ENCODE peak calls at places on chromosomes 7 and 10, in eight cellular contexts. One of them, this sample, is unnamed.

GRCh38 chr7:151089893-151090730 is 3.8 kb downstream of the AGAP3 start:
- DNase-seq in NCI-H524 treated with DMSO at 0.1 percent for 48 hours: peak; percentile 62
- DNase-seq in activated T-helper 1 cell treated with Interleukin-2 at 50 U/mL for 16 hours: no peak
- DNase-seq in GM04504: no peak
- DNase-seq in COR-L47: no peak
- DNase-seq in GM13977: no peak
- DNase-seq in adrenal gland: no peak
- DNase-seq in cardiac muscle cell: no peak
- DNase-seq in this sample: no peak

GRCh38 chr7:137986252-137987010 is 15.5 kb downstream of the CREB3L2 start:
- DNase-seq in NCI-H524 treated with DMSO at 0.1 percent for 48 hours: no peak
- DNase-seq in activated T-helper 1 cell treated with Interleukin-2 at 50 U/mL for 16 hours: no peak
- DNase-seq in GM04504: no peak
- DNase-seq in COR-L47: no peak
- DNase-seq in GM13977: no peak
- DNase-seq in adrenal gland: peak; percentile 75
- DNase-seq in cardiac muscle cell: peak; percentile 91
- DNase-seq in this sample: peak; percentile 28

GRCh38 chr10:43313901-43314300 is 47.0 kb upstream of the RASGEF1A start:
- DNase-seq in NCI-H524 treated with DMSO at 0.1 percent for 48 hours: no peak
- DNase-seq in activated T-helper 1 cell treated with Interleukin-2 at 50 U/mL for 16 hours: no peak
- DNase-seq in GM04504: no peak
- DNase-seq in COR-L47: no peak
- DNase-seq in GM13977: peak; percentile 5
- DNase-seq in adrenal gland: no peak
- DNase-seq in cardiac muscle cell: no peak
- DNase-seq in this sample: no peak

GRCh38 chr7:102040569-102040968 is 223.1 kb downstream of the CUX1 start:
- DNase-seq in NCI-H524 treated with DMSO at 0.1 percent for 48 hours: no peak
- DNase-seq in activated T-helper 1 cell treated with Interleukin-2 at 50 U/mL for 16 hours: no peak
- DNase-seq in GM04504: no peak
- DNase-seq in COR-L47: no peak
- DNase-seq in GM13977: no peak
- DNase-seq in adrenal gland: no peak
- DNase-seq in cardiac muscle cell: no peak
- DNase-seq in this sample: no peak

GRCh38 chr7:31664890-31665289 is 22.1 kb upstream of the PPP1R17 start:
- DNase-seq in NCI-H524 treated with DMSO at 0.1 percent for 48 hours: no peak
- DNase-seq in activated T-helper 1 cell treated with Interleukin-2 at 50 U/mL for 16 hours: no peak
- DNase-seq in GM04504: no peak
- DNase-seq in COR-L47: no peak
- DNase-seq in GM13977: no peak
- DNase-seq in adrenal gland: no peak
- DNase-seq in cardiac muscle cell: no peak
- DNase-seq in this sample: no peak

GRCh38 chr10:17673517-17674051 is 29.6 kb downstream of the STAM start:
- DNase-seq in NCI-H524 treated with DMSO at 0.1 percent for 48 hours: no peak
- DNase-seq in activated T-helper 1 cell treated with Interleukin-2 at 50 U/mL for 16 hours: no peak
- DNase-seq in GM04504: peak; percentile 76
- DNase-seq in COR-L47: no peak
- DNase-seq in GM13977: no peak
- DNase-seq in adrenal gland: peak; percentile 70
- DNase-seq in cardiac muscle cell: peak; percentile 80
- DNase-seq in this sample: peak; percentile 2

GRCh38 chr10:12262278-12262981 is 66.4 kb downstream of the CDC123 start:
- DNase-seq in NCI-H524 treated with DMSO at 0.1 percent for 48 hours: no peak
- DNase-seq in activated T-helper 1 cell treated with Interleukin-2 at 50 U/mL for 16 hours: no peak
- DNase-seq in GM04504: no peak
- DNase-seq in COR-L47: no peak
- DNase-seq in GM13977: no peak
- DNase-seq in adrenal gland: no peak
- DNase-seq in cardiac muscle cell: no peak
- DNase-seq in this sample: no peak

GRCh38 chr7:151921451-151921850 is 34.8 kb upstream of the GALNTL5 start:
- DNase-seq in NCI-H524 treated with DMSO at 0.1 percent for 48 hours: no peak
- DNase-seq in activated T-helper 1 cell treated with Interleukin-2 at 50 U/mL for 16 hours: no peak
- DNase-seq in GM04504: no peak
- DNase-seq in COR-L47: no peak
- DNase-seq in GM13977: no peak
- DNase-seq in adrenal gland: no peak
- DNase-seq in cardiac muscle cell: no peak
- DNase-seq in this sample: no peak

GRCh38 chr10:99329238-99329890 is at the start of gene CNNM1:
- DNase-seq in NCI-H524 treated with DMSO at 0.1 percent for 48 hours: no peak
- DNase-seq in activated T-helper 1 cell treated with Interleukin-2 at 50 U/mL for 16 hours: no peak
- DNase-seq in GM04504: no peak
- DNase-seq in COR-L47: no peak
- DNase-seq in GM13977: peak; percentile 47
- DNase-seq in adrenal gland: peak; percentile 23
- DNase-seq in cardiac muscle cell: peak; percentile 32
- DNase-seq in this sample: no peak

GRCh38 chr10:62726142-62726541 is 78.4 kb upstream of the ADO start:
- DNase-seq in NCI-H524 treated with DMSO at 0.1 percent for 48 hours: no peak
- DNase-seq in activated T-helper 1 cell treated with Interleukin-2 at 50 U/mL for 16 hours: no peak
- DNase-seq in GM04504: no peak
- DNase-seq in COR-L47: no peak
- DNase-seq in GM13977: peak; percentile 55
- DNase-seq in adrenal gland: no peak
- DNase-seq in cardiac muscle cell: no peak
- DNase-seq in this sample: no peak

GRCh38 chr7:128913856-128914565 is 3.5 kb upstream of the KCP start:
- DNase-seq in NCI-H524 treated with DMSO at 0.1 percent for 48 hours: no peak
- DNase-seq in activated T-helper 1 cell treated with Interleukin-2 at 50 U/mL for 16 hours: no peak
- DNase-seq in GM04504: no peak
- DNase-seq in COR-L47: no peak
- DNase-seq in GM13977: no peak
- DNase-seq in adrenal gland: no peak
- DNase-seq in cardiac muscle cell: no peak
- DNase-seq in this sample: no peak

GRCh38 chr10:62584216-62584615 is 210.0 kb downstream of the ZNF365 start:
- DNase-seq in NCI-H524 treated with DMSO at 0.1 percent for 48 hours: no peak
- DNase-seq in activated T-helper 1 cell treated with Interleukin-2 at 50 U/mL for 16 hours: no peak
- DNase-seq in GM04504: no peak
- DNase-seq in COR-L47: no peak
- DNase-seq in GM13977: no peak
- DNase-seq in adrenal gland: no peak
- DNase-seq in cardiac muscle cell: peak; percentile 96
- DNase-seq in this sample: peak; percentile 38

GRCh38 chr10:60425392-60426110 is 35.9 kb upstream of the ANK3 start:
- DNase-seq in NCI-H524 treated with DMSO at 0.1 percent for 48 hours: no peak
- DNase-seq in activated T-helper 1 cell treated with Interleukin-2 at 50 U/mL for 16 hours: no peak
- DNase-seq in GM04504: peak; percentile 22
- DNase-seq in COR-L47: no peak
- DNase-seq in GM13977: no peak
- DNase-seq in adrenal gland: no peak
- DNase-seq in cardiac muscle cell: peak; percentile 47
- DNase-seq in this sample: no peak

GRCh38 chr7:157980774-157981173 is 606.8 kb downstream of the PTPRN2 start:
- DNase-seq in NCI-H524 treated with DMSO at 0.1 percent for 48 hours: no peak
- DNase-seq in activated T-helper 1 cell treated with Interleukin-2 at 50 U/mL for 16 hours: no peak
- DNase-seq in GM04504: no peak
- DNase-seq in COR-L47: no peak
- DNase-seq in GM13977: no peak
- DNase-seq in adrenal gland: no peak
- DNase-seq in cardiac muscle cell: no peak
- DNase-seq in this sample: no peak

GRCh38 chr7:7136423-7136822 is 45.9 kb upstream of the C1GALT1 start:
- DNase-seq in NCI-H524 treated with DMSO at 0.1 percent for 48 hours: no peak
- DNase-seq in activated T-helper 1 cell treated with Interleukin-2 at 50 U/mL for 16 hours: no peak
- DNase-seq in GM04504: no peak
- DNase-seq in COR-L47: no peak
- DNase-seq in GM13977: no peak
- DNase-seq in adrenal gland: no peak
- DNase-seq in cardiac muscle cell: peak; percentile 42
- DNase-seq in this sample: no peak

GRCh38 chr10:96642973-96643372 is 56.2 kb upstream of the TM9SF3 start:
- DNase-seq in NCI-H524 treated with DMSO at 0.1 percent for 48 hours: peak; percentile 0
- DNase-seq in activated T-helper 1 cell treated with Interleukin-2 at 50 U/mL for 16 hours: no peak
- DNase-seq in GM04504: no peak
- DNase-seq in COR-L47: peak; percentile 51
- DNase-seq in GM13977: peak; percentile 49
- DNase-seq in adrenal gland: peak; percentile 56
- DNase-seq in cardiac muscle cell: peak; percentile 27
- DNase-seq in this sample: peak; percentile 64

GRCh38 chr7:19916011-19916410 is 142.6 kb upstream of the TMEM196 start:
- DNase-seq in NCI-H524 treated with DMSO at 0.1 percent for 48 hours: no peak
- DNase-seq in activated T-helper 1 cell treated with Interleukin-2 at 50 U/mL for 16 hours: no peak
- DNase-seq in GM04504: no peak
- DNase-seq in COR-L47: no peak
- DNase-seq in GM13977: no peak
- DNase-seq in adrenal gland: no peak
- DNase-seq in cardiac muscle cell: peak; percentile 17
- DNase-seq in this sample: no peak

GRCh38 chr10:35639651-35640311 is 2.3 kb downstream of the FZD8 start:
- DNase-seq in NCI-H524 treated with DMSO at 0.1 percent for 48 hours: no peak
- DNase-seq in activated T-helper 1 cell treated with Interleukin-2 at 50 U/mL for 16 hours: no peak
- DNase-seq in GM04504: no peak
- DNase-seq in COR-L47: peak; percentile 25
- DNase-seq in GM13977: no peak
- DNase-seq in adrenal gland: peak; percentile 20
- DNase-seq in cardiac muscle cell: peak; percentile 36
- DNase-seq in this sample: no peak

GRCh38 chr7:150955519-150956394 is 22.4 kb downstream of the KCNH2 start:
- DNase-seq in NCI-H524 treated with DMSO at 0.1 percent for 48 hours: no peak
- DNase-seq in activated T-helper 1 cell treated with Interleukin-2 at 50 U/mL for 16 hours: no peak
- DNase-seq in GM04504: no peak
- DNase-seq in COR-L47: no peak
- DNase-seq in GM13977: no peak
- DNase-seq in adrenal gland: peak; percentile 63
- DNase-seq in cardiac muscle cell: no peak
- DNase-seq in this sample: no peak

GRCh38 chr10:121536271-121536918 is 61.8 kb downstream of the FGFR2 start:
- DNase-seq in NCI-H524 treated with DMSO at 0.1 percent for 48 hours: no peak
- DNase-seq in activated T-helper 1 cell treated with Interleukin-2 at 50 U/mL for 16 hours: no peak
- DNase-seq in GM04504: no peak
- DNase-seq in COR-L47: no peak
- DNase-seq in GM13977: no peak
- DNase-seq in adrenal gland: no peak
- DNase-seq in cardiac muscle cell: peak; percentile 37
- DNase-seq in this sample: no peak

GRCh38 chr10:36677170-36677768 is 448.1 kb upstream of the ANKRD30A start:
- DNase-seq in NCI-H524 treated with DMSO at 0.1 percent for 48 hours: no peak
- DNase-seq in activated T-helper 1 cell treated with Interleukin-2 at 50 U/mL for 16 hours: no peak
- DNase-seq in GM04504: peak; percentile 26
- DNase-seq in COR-L47: no peak
- DNase-seq in GM13977: no peak
- DNase-seq in adrenal gland: no peak
- DNase-seq in cardiac muscle cell: no peak
- DNase-seq in this sample: no peak

GRCh38 chr10:86263209-86263608 is 103.4 kb downstream of the GRID1 start:
- DNase-seq in NCI-H524 treated with DMSO at 0.1 percent for 48 hours: no peak
- DNase-seq in activated T-helper 1 cell treated with Interleukin-2 at 50 U/mL for 16 hours: no peak
- DNase-seq in GM04504: no peak
- DNase-seq in COR-L47: no peak
- DNase-seq in GM13977: no peak
- DNase-seq in adrenal gland: no peak
- DNase-seq in cardiac muscle cell: no peak
- DNase-seq in this sample: no peak

GRCh38 chr10:118214751-118215150 is 127.4 kb downstream of the FAM204A start:
- DNase-seq in NCI-H524 treated with DMSO at 0.1 percent for 48 hours: no peak
- DNase-seq in activated T-helper 1 cell treated with Interleukin-2 at 50 U/mL for 16 hours: no peak
- DNase-seq in GM04504: no peak
- DNase-seq in COR-L47: no peak
- DNase-seq in GM13977: no peak
- DNase-seq in adrenal gland: no peak
- DNase-seq in cardiac muscle cell: no peak
- DNase-seq in this sample: no peak

GRCh38 chr7:78438433-78438832 is 639.9 kb downstream of the PHTF2 start:
- DNase-seq in NCI-H524 treated with DMSO at 0.1 percent for 48 hours: no peak
- DNase-seq in activated T-helper 1 cell treated with Interleukin-2 at 50 U/mL for 16 hours: no peak
- DNase-seq in GM04504: no peak
- DNase-seq in COR-L47: peak; percentile 22
- DNase-seq in GM13977: no peak
- DNase-seq in adrenal gland: no peak
- DNase-seq in cardiac muscle cell: no peak
- DNase-seq in this sample: no peak

GRCh38 chr7:44158060-44158872 is 17.1 kb upstream of the MYL7 start:
- DNase-seq in NCI-H524 treated with DMSO at 0.1 percent for 48 hours: no peak
- DNase-seq in activated T-helper 1 cell treated with Interleukin-2 at 50 U/mL for 16 hours: no peak
- DNase-seq in GM04504: no peak
- DNase-seq in COR-L47: no peak
- DNase-seq in GM13977: no peak
- DNase-seq in adrenal gland: no peak
- DNase-seq in cardiac muscle cell: no peak
- DNase-seq in this sample: no peak

GRCh38 chr7:52017802-52018679 is 701.4 kb upstream of the COBL start:
- DNase-seq in NCI-H524 treated with DMSO at 0.1 percent for 48 hours: no peak
- DNase-seq in activated T-helper 1 cell treated with Interleukin-2 at 50 U/mL for 16 hours: no peak
- DNase-seq in GM04504: no peak
- DNase-seq in COR-L47: no peak
- DNase-seq in GM13977: no peak
- DNase-seq in adrenal gland: no peak
- DNase-seq in cardiac muscle cell: no peak
- DNase-seq in this sample: peak; percentile 42

GRCh38 chr10:88049204-88049603 is 185.8 kb downstream of the PTEN start:
- DNase-seq in NCI-H524 treated with DMSO at 0.1 percent for 48 hours: no peak
- DNase-seq in activated T-helper 1 cell treated with Interleukin-2 at 50 U/mL for 16 hours: no peak
- DNase-seq in GM04504: no peak
- DNase-seq in COR-L47: no peak
- DNase-seq in GM13977: no peak
- DNase-seq in adrenal gland: no peak
- DNase-seq in cardiac muscle cell: no peak
- DNase-seq in this sample: no peak

GRCh38 chr10:124994573-124995473 is 52.9 kb downstream of the ZRANB1 start:
- DNase-seq in NCI-H524 treated with DMSO at 0.1 percent for 48 hours: no peak
- DNase-seq in activated T-helper 1 cell treated with Interleukin-2 at 50 U/mL for 16 hours: no peak
- DNase-seq in GM04504: no peak
- DNase-seq in COR-L47: no peak
- DNase-seq in GM13977: peak; percentile 16
- DNase-seq in adrenal gland: peak; percentile 28
- DNase-seq in cardiac muscle cell: no peak
- DNase-seq in this sample: no peak

GRCh38 chr7:48505061-48505460 is 333.8 kb downstream of the ABCA13 start:
- DNase-seq in NCI-H524 treated with DMSO at 0.1 percent for 48 hours: no peak
- DNase-seq in activated T-helper 1 cell treated with Interleukin-2 at 50 U/mL for 16 hours: no peak
- DNase-seq in GM04504: no peak
- DNase-seq in COR-L47: no peak
- DNase-seq in GM13977: no peak
- DNase-seq in adrenal gland: no peak
- DNase-seq in cardiac muscle cell: no peak
- DNase-seq in this sample: no peak